ENCODE peak calls at places on chromosomes 3 and 15, in five cellular contexts. D is GM10248, E is IMR-90, H is OCI-LY7, A is thyroid gland. Y is an unnamed sample.
A peak's percentile ranks its signal among the peaks of the same experiment; 100 is the strongest.

GRCh38 chr15:80436511-80437307 is 32.5 kb downstream of the ARNT2 start:
- DNase-seq in D (no peak), E (peak; percentile 82), H (no peak), A (no peak), Y (no peak)

GRCh38 chr3:58207954-58208353 is 2.8 kb downstream of the DNASE1L3 start:
- DNase-seq in D (no peak), E (no peak), H (no peak), A (no peak), Y (no peak)

GRCh38 chr3:174441588-174442316 is 417.4 kb upstream of the NAALADL2 start:
- DNase-seq in D (no peak), E (no peak), H (no peak), A (no peak), Y (no peak)

GRCh38 chr15:39667382-39668127 is 86.7 kb downstream of the THBS1 start:
- DNase-seq in D (no peak), E (no peak), H (no peak), A (no peak), Y (no peak)

GRCh38 chr15:49083471-49084284 is 37.4 kb upstream of the SECISBP2L start:
- DNase-seq in D (no peak), E (peak; percentile 85), H (no peak), A (no peak), Y (no peak)

GRCh38 chr3:195095704-195096036 is 175.3 kb downstream of the XXYLT1 start:
- DNase-seq in D (no peak), E (peak; percentile 52), H (no peak), A (no peak), Y (no peak)

GRCh38 chr15:82923744-82924143 is 28.8 kb downstream of the HOMER2 start:
- DNase-seq in D (no peak), E (no peak), H (no peak), A (no peak), Y (no peak)

GRCh38 chr15:77548608-77549551 is 83.8 kb downstream of the LINGO1 start:
- DNase-seq in D (no peak), E (no peak), H (no peak), A (no peak), Y (no peak)

GRCh38 chr3:24641628-24642027 is 147.0 kb upstream of the THRB start:
- DNase-seq in D (no peak), E (no peak), H (no peak), A (no peak), Y (no peak)

GRCh38 chr15:98804057-98804380 is 155.7 kb downstream of the IGF1R start:
- DNase-seq in D (no peak), E (peak; percentile 17), H (no peak), A (no peak), Y (no peak)

GRCh38 chr3:128784228-128784627 is 58.2 kb downstream of the RAB7A start:
- DNase-seq in D (no peak), E (no peak), H (peak; percentile 22), A (peak; percentile 27), Y (no peak)

GRCh38 chr15:82810061-82810862 is 834 bp downstream of the WHAMM start:
- DNase-seq in D (no peak), E (peak; percentile 50), H (peak; percentile 64), A (peak; percentile 58), Y (no peak)

GRCh38 chr3:167067844-167068161 is 312.3 kb downstream of the ZBBX start:
- DNase-seq in D (no peak), E (no peak), H (no peak), A (no peak), Y (no peak)

GRCh38 chr3:109563149-109563548 is 225.8 kb upstream of the DPPA4 start:
- DNase-seq in D (no peak), E (no peak), H (no peak), A (no peak), Y (no peak)

GRCh38 chr15:70562906-70563305 is 200.5 kb downstream of the UACA start:
- DNase-seq in D (no peak), E (no peak), H (no peak), A (no peak), Y (no peak)

GRCh38 chr15:70348581-70349344 is 251.0 kb upstream of the TLE3 start:
- DNase-seq in D (no peak), E (no peak), H (no peak), A (peak; percentile 21), Y (no peak)

GRCh38 chr15:39874890-39875549 is 45.0 kb downstream of the GPR176 start:
- DNase-seq in D (peak; percentile 35), E (no peak), H (peak; percentile 33), A (peak; percentile 43), Y (peak; percentile 29)

GRCh38 chr3:137032465-137033120 is 74.8 kb downstream of the IL20RB start:
- DNase-seq in D (peak; percentile 83), E (peak; percentile 76), H (peak; percentile 69), A (peak; percentile 91), Y (peak; percentile 79)

GRCh38 chr3:137039570-137039969 is 81.8 kb downstream of the IL20RB start:
- DNase-seq in D (no peak), E (no peak), H (no peak), A (no peak), Y (no peak)

GRCh38 chr3:137041251-137041650 is 83.5 kb downstream of the IL20RB start:
- DNase-seq in D (no peak), E (no peak), H (no peak), A (no peak), Y (no peak)

GRCh38 chr3:137035631-137036030 is 77.8 kb downstream of the IL20RB start:
- DNase-seq in D (no peak), E (peak; percentile 19), H (peak; percentile 34), A (no peak), Y (peak; percentile 36)
- TF ChIP-seq CTCF in D (peak; percentile 37), E (peak; percentile 39), H (peak; percentile 67), A (no peak), Y (peak; percentile 9)

DNA sequence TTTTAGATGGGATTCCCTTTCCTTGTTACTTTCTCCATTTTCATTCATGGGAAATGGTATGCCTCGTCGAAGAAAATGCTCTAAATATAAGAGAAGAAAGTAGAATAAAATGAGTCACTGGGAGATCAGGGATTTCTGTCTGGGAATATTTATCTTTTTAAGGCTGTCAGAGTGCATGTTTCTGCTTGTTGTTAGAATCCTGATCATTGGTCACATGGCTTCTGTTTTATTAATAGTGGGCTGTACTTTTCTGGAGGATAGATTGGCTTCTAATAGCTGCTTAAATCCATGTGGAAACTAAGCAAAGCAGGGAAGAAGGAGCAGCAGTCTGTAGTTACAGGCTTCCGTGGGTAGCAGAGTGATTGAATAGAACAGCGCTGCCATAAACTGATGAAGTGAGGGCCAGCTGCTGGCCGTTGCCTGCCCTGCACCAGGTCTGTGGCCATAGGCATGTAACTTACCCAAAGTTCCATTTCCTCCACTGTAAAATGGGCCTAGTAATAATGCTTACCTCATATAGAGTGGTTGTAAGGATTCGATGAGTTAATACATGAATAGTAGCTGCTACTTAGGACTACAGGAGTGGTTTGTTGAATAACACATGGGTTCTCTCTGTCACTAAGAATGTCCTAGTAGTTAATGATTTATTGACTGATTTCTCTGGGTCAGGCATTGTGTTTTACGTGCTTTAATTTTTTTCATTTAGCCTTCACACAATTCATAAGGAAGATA is 289.9 kb downstream of the SATB1 start:
- DNase-seq in D (no peak), E (peak; percentile 20), H (no peak), A (no peak), Y (no peak)
- TF ChIP-seq CTCF in D (no peak), E (no peak), H (no peak), A (no peak), Y (no peak)

GRCh38 chr3:151765685-151766084 is 32.0 kb downstream of the AADACL2 start:
- DNase-seq in D (no peak), E (no peak), H (no peak), A (no peak), Y (no peak)

GRCh38 chr3:151766454-151766853 is 32.7 kb downstream of the AADACL2 start:
- DNase-seq in D (no peak), E (peak; percentile 22), H (no peak), A (no peak), Y (no peak)

DNA sequence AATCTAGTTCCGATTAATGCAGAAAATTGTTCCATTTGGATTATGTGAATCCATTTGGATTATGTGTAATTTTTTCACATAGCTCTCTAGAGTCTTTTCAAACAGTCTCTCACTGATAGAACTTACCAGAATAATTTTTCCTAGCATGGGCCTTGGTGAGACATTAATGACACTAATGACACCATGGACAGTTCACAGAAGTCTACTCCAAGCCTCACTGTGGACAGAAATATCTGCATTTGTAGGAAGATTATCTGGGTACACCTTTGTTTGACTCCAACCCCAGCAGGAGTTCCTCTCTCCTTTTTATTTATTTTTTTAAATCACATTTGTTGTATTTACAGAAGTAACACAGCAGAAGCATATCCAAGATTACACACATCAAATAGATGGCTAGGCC is 27.9 kb downstream of the AADACL2 start:
- DNase-seq in D (no peak), E (no peak), H (no peak), A (no peak), Y (no peak)
- TF ChIP-seq CTCF in D (no peak), E (no peak), H (no peak), A (no peak), Y (no peak)

GRCh38 chr3:153163349-153164008 is 1.5 kb downstream of the RAP2B start:
- DNase-seq in D (peak; percentile 19), E (peak; percentile 29), H (peak; percentile 35), A (no peak), Y (no peak)

GRCh38 chr3:153166206-153166605 is 4.2 kb downstream of the RAP2B start:
- DNase-seq in D (no peak), E (peak; percentile 33), H (no peak), A (no peak), Y (no peak)

GRCh38 chr3:153162513-153163348 is 705 bp downstream of the RAP2B start:
- DNase-seq in D (peak; percentile 49), E (peak; percentile 26), H (peak; percentile 55), A (peak; percentile 32), Y (peak; percentile 56)

GRCh38 chr3:153164009-153164550 is 2.1 kb downstream of the RAP2B start:
- DNase-seq in D (no peak), E (no peak), H (no peak), A (no peak), Y (no peak)

DNA sequence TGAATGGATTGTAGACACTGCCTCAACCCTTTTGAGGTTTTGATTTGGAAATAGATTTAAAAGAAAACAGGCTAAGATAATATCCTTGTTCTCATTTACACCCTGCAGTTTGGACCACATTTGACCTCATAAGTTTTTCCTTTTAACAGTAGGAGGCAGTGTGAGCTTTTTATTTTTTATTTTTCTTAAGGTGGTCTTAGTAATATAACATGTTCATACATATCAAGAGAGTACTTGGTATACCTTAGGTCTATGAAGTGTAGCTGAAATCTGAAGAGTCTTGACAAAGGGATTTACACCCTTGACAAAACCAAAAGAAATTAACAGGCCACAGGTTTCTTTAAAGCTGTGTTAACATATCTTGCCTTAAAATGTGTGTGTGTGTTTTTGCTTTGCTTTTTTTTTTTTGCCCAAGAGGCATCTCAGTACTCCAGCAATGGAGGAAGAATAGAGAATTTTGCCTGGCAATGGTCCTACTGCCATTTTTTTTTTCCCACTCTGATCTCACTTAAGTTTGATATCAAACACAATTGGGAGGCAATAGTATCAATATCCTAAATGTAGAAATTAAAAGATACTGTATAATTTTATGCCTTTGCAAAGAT is 3.3 kb downstream of the RAP2B start:
- DNase-seq in D (no peak), E (peak; percentile 42), H (peak; percentile 26), A (no peak), Y (no peak)
- TF ChIP-seq CTCF in D (peak; percentile 23), E (peak; percentile 43), H (peak; percentile 74), A (peak; percentile 15), Y (peak; percentile 21)

GRCh38 chr3:177284383-177284881 is 87.2 kb upstream of the TBL1XR1 start:
- DNase-seq in D (no peak), E (peak; percentile 49), H (no peak), A (peak; percentile 47), Y (no peak)
- TF ChIP-seq CTCF in D (no peak), E (no peak), H (peak; percentile 46), A (no peak), Y (no peak)